ENCODE peak calls at places on chromosomes 4 and X, in five cellular contexts. D is CD14-positive monocyte; N is AG04450; Z is activated CD4-positive, alpha-beta T cell treated with anti-CD3 and anti-CD28 coated beads, Interleukin-2, amount 10 ng/mL, durations not matched to agents 7 days and 5 days; X is EH. I is an unnamed sample.

GRCh38 chrX:38987135-38987780 is 186.0 kb downstream of the MID1IP1 start:
- DNase-seq in X (peak), Z (no peak), N (no peak), D (no peak), I (peak)

GRCh38 chrX:129781134-129782014 is 1.6 kb downstream of the SASH3 start:
- DNase-seq in Z (peak), X (no peak), D (peak), N (no peak), I (peak)

GRCh38 chr4:23934915-23935314 is 45.1 kb upstream of the PPARGC1A start:
- DNase-seq in X (peak), Z (no peak), N (peak), D (no peak), I (no peak)

GRCh38 chr4:88616275-88616996 is 24.2 kb downstream of the HERC3 start:
- DNase-seq in X (peak), Z (no peak), N (no peak), D (no peak), I (no peak)

GRCh38 chrX:112874140-112874539 is 33.5 kb upstream of the AMOT start:
- DNase-seq in Z (no peak), N (no peak), D (no peak), X (no peak), I (no peak)

GRCh38 chr4:71211748-71212147 is 127.1 kb upstream of the SLC4A4 start:
- DNase-seq in X (peak), N (no peak), D (no peak), Z (no peak), I (no peak)

GRCh38 chr4:103099691-103100392 is at the start of gene BDH2:
- DNase-seq in Z (peak), X (peak), N (peak), D (peak), I (peak)

GRCh38 chrX:99117011-99117410 is 1293.1 kb downstream of the PCDH19 start:
- DNase-seq in X (no peak), N (no peak), Z (no peak), D (no peak), I (no peak)

GRCh38 chrX:38482183-38482582 is 79.2 kb upstream of the TSPAN7 start:
- DNase-seq in N (no peak), X (no peak), Z (no peak), D (no peak), I (no peak)

GRCh38 chrX:25022499-25023325 is 6.9 kb upstream of the ARX start:
- DNase-seq in X (no peak), D (no peak), Z (no peak), N (no peak), I (no peak)

GRCh38 chr4:52260507-52261302 is 209.6 kb downstream of the SPATA18 start:
- DNase-seq in Z (no peak), X (no peak), D (no peak), N (no peak), I (no peak)

GRCh38 chr4:141636077-141636770 is at the start of gene IL15:
- DNase-seq in Z (peak), X (peak), N (no peak), D (peak), I (peak)

GRCh38 chr4:40253906-40254305 is 57.1 kb downstream of the RHOH start:
- DNase-seq in Z (no peak), X (no peak), D (no peak), N (no peak), I (no peak)

GRCh38 chr4:156635046-156635445 is 336.6 kb downstream of the PDGFC start:
- DNase-seq in D (no peak), X (peak), Z (no peak), N (no peak), I (no peak)

GRCh38 chr4:34105311-34105710 is 2139.0 kb downstream of the ARAP2 start:
- DNase-seq in Z (no peak), N (no peak), D (no peak), X (no peak), I (no peak)

GRCh38 chrX:100911731-100912130 is 17.0 kb downstream of the XKRX start:
- DNase-seq in Z (no peak), X (peak), N (no peak), D (no peak), I (no peak)

GRCh38 chrX:141652315-141652714 is 46.2 kb downstream of the SPANXD start:
- DNase-seq in X (peak), Z (no peak), N (no peak), D (no peak), I (no peak)

GRCh38 chr4:124321370-124321769 is 391.2 kb downstream of the ANKRD50 start:
- DNase-seq in Z (no peak), X (no peak), D (no peak), N (no peak), I (no peak)

GRCh38 chr4:113476800-113477199 is 284.7 kb downstream of the CAMK2D start:
- DNase-seq in N (no peak), Z (no peak), X (peak), D (no peak), I (no peak)

GRCh38 chrX:27840881-27841280 is 33.1 kb downstream of the MAGEB10 start:
- DNase-seq in X (no peak), D (no peak), N (no peak), Z (no peak), I (no peak)

GRCh38 chrX:147891886-147892285 is 19.8 kb upstream of the FMR1 start:
- DNase-seq in X (peak), Z (no peak), N (no peak), D (no peak), I (no peak)

GRCh38 chr4:8387615-8388266 is 52.8 kb downstream of the ACOX3 start:
- DNase-seq in D (no peak), Z (no peak), N (no peak), X (no peak), I (no peak)

GRCh38 chr4:89109841-89110540 is 1.3 kb upstream of the TIGD2 start:
- DNase-seq in N (no peak), X (peak), Z (no peak), D (no peak), I (no peak)

GRCh38 chr4:26372525-26373172 is 51.8 kb downstream of the RBPJ start:
- DNase-seq in N (peak), Z (peak), X (peak), D (no peak), I (peak)

GRCh38 chrX:107398115-107398514 is 51.3 kb upstream of the FRMPD3 start:
- DNase-seq in Z (no peak), D (no peak), X (no peak), N (no peak), I (peak)

GRCh38 chr4:159353422-159354116 is 250.7 kb downstream of the RAPGEF2 start:
- DNase-seq in D (no peak), Z (no peak), N (no peak), X (no peak), I (no peak)

GRCh38 chr4:139316733-139317132 is 14.5 kb upstream of the NDUFC1 start:
- DNase-seq in N (no peak), Z (no peak), X (no peak), D (no peak), I (no peak)

GRCh38 chr4:38385286-38386010 is 278.6 kb upstream of the KLF3 start:
- DNase-seq in N (no peak), D (no peak), Z (no peak), X (no peak), I (no peak)

GRCh38 chr4:38298868-38299713 is 338.9 kb downstream of the PTTG2 start:
- DNase-seq in D (no peak), Z (no peak), N (no peak), X (no peak), I (no peak)

GRCh38 chr4:158599150-158599549 is 72.5 kb downstream of the C4orf46 start:
- DNase-seq in D (no peak), N (no peak), X (peak), Z (no peak), I (no peak)

GRCh38 chrX:136130931-136131843 is 16.1 kb upstream of the FHL1 start:
- DNase-seq in N (peak), D (no peak), X (peak), Z (no peak), I (no peak)

GRCh38 chr4:184757810-184758209 is 23.9 kb upstream of the CENPU start:
- DNase-seq in X (no peak), D (no peak), N (no peak), Z (no peak), I (no peak)

GRCh38 chr4:55184600-55185523 is 59.5 kb upstream of the KDR start:
- DNase-seq in Z (peak), N (peak), D (no peak), X (peak), I (peak)

GRCh38 chr4:172997217-172997609 is 171.4 kb upstream of the GALNT7 start:
- DNase-seq in X (no peak), N (no peak), D (no peak), Z (no peak), I (no peak)

GRCh38 chrX:115330498-115331138 is 41.1 kb downstream of the LUZP4 start:
- DNase-seq in N (no peak), D (no peak), Z (peak), X (peak), I (peak)

I was measured in GM12865.